ENCODE peak calls at places on chromosomes 11 and 22, in nine cellular contexts. Y is activated T-cell treated with anti-CD3 and anti-CD28 coated beads for 1 hour; C is amniotic stem cell; I is RPMI8226; V is activated effector memory CD4-positive, alpha-beta T cell treated with anti-CD3 and anti-CD28 coated beads, Interleukin-2, amount 50 U/mL, for 16 hours; Q is GM12865; S is left lung; G is heart right ventricle; T is sigmoid colon. W is an unnamed sample.
A peak's percentile ranks its signal among the peaks of the same experiment; 100 is the strongest.

GRCh38 chr11:112564228-112564955 is 303.7 kb upstream of the PLET1 start:
- DNase-seq in T (no peak), S (no peak), Y (no peak), V (no peak), G (peak; percentile 22), I (no peak), Q (no peak), C (no peak), W (no peak)

GRCh38 chr22:30021881-30022619 is 58.2 kb upstream of the HORMAD2 start:
- DNase-seq in S (no peak), Q (no peak), T (no peak), V (no peak), G (peak; percentile 68), Y (no peak), C (no peak), I (no peak), W (no peak)

GRCh38 chr22:48222742-48223487 is 1460.5 kb downstream of the TBC1D22A start:
- DNase-seq in T (no peak), G (no peak), S (no peak), C (no peak), Y (no peak), I (no peak), Q (no peak), V (peak; percentile 41), W (no peak)

GRCh38 chr22:35930933-35931332 is 97.7 kb downstream of the RBFOX2 start:
- DNase-seq in C (peak; percentile 42), I (peak; percentile 44), Q (peak; percentile 75), S (no peak), G (peak; percentile 62), T (no peak), Y (no peak), V (no peak), W (peak; percentile 35)

GRCh38 chr11:68659158-68659921 is 25.0 kb upstream of the GAL start:
- DNase-seq in I (peak; percentile 93), V (peak; percentile 52), Y (no peak), Q (no peak), G (peak; percentile 71), C (peak; percentile 40), T (peak; percentile 78), S (peak; percentile 70), W (peak; percentile 13)

GRCh38 chr22:44729391-44730012 is 22.9 kb upstream of the ARHGAP8 start:
- DNase-seq in T (peak; percentile 84), V (no peak), S (peak; percentile 60), Y (no peak), I (no peak), C (no peak), G (peak; percentile 66), Q (peak; percentile 24), W (no peak)

GRCh38 chr11:16365456-16366355 is 9.4 kb upstream of the SOX6 start:
- DNase-seq in S (no peak), Y (no peak), I (no peak), C (no peak), G (no peak), V (no peak), Q (no peak), T (no peak), W (no peak)

GRCh38 chr11:102981324-102981910 is 25.9 kb upstream of the MMP13 start:
- DNase-seq in I (no peak), S (no peak), V (no peak), C (no peak), Y (no peak), T (no peak), G (no peak), Q (peak; percentile 10), W (no peak)

GRCh38 chr11:10275714-10276113 is 18.3 kb downstream of the SBF2 start:
- DNase-seq in V (no peak), Q (no peak), T (no peak), G (no peak), C (no peak), S (no peak), Y (no peak), I (no peak), W (no peak)

GRCh38 chr11:11626128-11626527 is 4.3 kb upstream of the GALNT18 start:
- DNase-seq in Q (no peak), T (no peak), Y (no peak), S (no peak), G (no peak), I (no peak), C (no peak), V (no peak), W (no peak)

GRCh38 chr11:94787798-94788197 is 19.6 kb downstream of the AMOTL1 start:
- DNase-seq in V (no peak), G (no peak), S (no peak), I (no peak), C (no peak), Y (no peak), Q (no peak), T (no peak), W (no peak)

GRCh38 chr11:71252782-71253730 is 679 bp upstream of the SHANK2 start:
- DNase-seq in I (no peak), C (no peak), Y (no peak), S (no peak), V (no peak), T (no peak), G (no peak), Q (no peak), W (no peak)

GRCh38 chr11:129315781-129316579 is 59.7 kb upstream of the BARX2 start:
- DNase-seq in G (no peak), T (no peak), S (peak; percentile 45), Q (no peak), Y (no peak), C (no peak), V (no peak), I (no peak), W (no peak)

GRCh38 chr11:2805388-2806057 is 80.1 kb downstream of the CDKN1C start:
- DNase-seq in T (peak; percentile 52), Y (no peak), G (no peak), S (no peak), V (peak; percentile 57), C (no peak), I (no peak), Q (no peak), W (no peak)

GRCh38 chr11:121654506-121655480 is 202.0 kb upstream of the SORL1-AS1 start:
- DNase-seq in Y (no peak), G (no peak), Q (no peak), I (no peak), C (peak; percentile 1), S (no peak), V (no peak), T (no peak), W (no peak)

GRCh38 chr11:85589373-85589772 is 37.8 kb downstream of the DLG2 start:
- DNase-seq in V (no peak), I (no peak), C (no peak), Q (no peak), T (no peak), Y (no peak), S (no peak), G (no peak), W (no peak)